ENCODE peak calls at places on chromosomes 16 and 17, in four cellular contexts. G is ascending aorta, S is fibroblast of mammary gland, I is right atrium auricular region. B is an unnamed sample.

GRCh38 chr17:47884905-47885735 is 10.9 kb upstream of the SP2 start:
- DNase-seq in G (no peak), S (no peak), I (no peak), B (no peak)

GRCh38 chr17:60141111-60142018 is 8.4 kb upstream of the CA4 start:
- DNase-seq in G (no peak), S (no peak), I (no peak), B (peak; percentile 88)

GRCh38 chr16:28494141-28494851 is at the start of gene APOBR:
- DNase-seq in G (peak; percentile 83), S (no peak), I (no peak), B (no peak)

GRCh38 chr16:58212824-58213655 is 15.1 kb upstream of the CSNK2A2 start:
- DNase-seq in G (no peak), S (no peak), I (no peak), B (peak; percentile 83)

GRCh38 chr16:81436381-81436780 is 8.2 kb upstream of the CMIP start:
- DNase-seq in G (no peak), S (no peak), I (no peak), B (no peak)

GRCh38 chr17:55116440-55116914 is 147.9 kb downstream of the STXBP4 start:
- DNase-seq in G (no peak), S (no peak), I (no peak), B (no peak)

GRCh38 chr17:66304304-66305174 is 2.1 kb downstream of the PRKCA start:
- DNase-seq in G (no peak), S (no peak), I (no peak), B (no peak)

GRCh38 chr16:22661161-22661647 is 150.5 kb downstream of the NPIPB5 start:
- DNase-seq in G (peak; percentile 52), S (no peak), I (no peak), B (no peak)

GRCh38 chr17:60169921-60170817 is 20.4 kb downstream of the CA4 start:
- DNase-seq in G (no peak), S (peak; percentile 57), I (no peak), B (no peak)

GRCh38 chr16:69514366-69514765 is 51.4 kb upstream of the NFAT5 start:
- DNase-seq in G (no peak), S (no peak), I (no peak), B (peak; percentile 30)

GRCh38 chr16:25270577-25270976 is 12.9 kb upstream of the ZKSCAN2 start:
- DNase-seq in G (no peak), S (no peak), I (no peak), B (no peak)

GRCh38 chr16:287298-287811 is 4.4 kb downstream of the PDIA2 start:
- DNase-seq in G (no peak), S (no peak), I (no peak), B (peak; percentile 27)

GRCh38 chr16:1789643-1790045 is 3.9 kb downstream of the IGFALS start:
- DNase-seq in G (peak; percentile 55), S (no peak), I (no peak), B (no peak)

GRCh38 chr16:23082161-23082788 is 67.0 kb downstream of the USP31 start:
- DNase-seq in G (no peak), S (no peak), I (no peak), B (no peak)

GRCh38 chr16:73140944-73141343 is 93.0 kb upstream of the ZFHX3 start:
- DNase-seq in G (no peak), S (no peak), I (no peak), B (peak; percentile 91)

GRCh38 chr16:73143681-73144370 is 95.9 kb upstream of the ZFHX3 start:
- DNase-seq in G (no peak), S (peak; percentile 31), I (no peak), B (no peak)

GRCh38 chr16:73142995-73143394 is 95.1 kb upstream of the ZFHX3 start:
- DNase-seq in G (no peak), S (no peak), I (no peak), B (no peak)

GRCh38 chr16:73145166-73145565 is 97.2 kb upstream of the ZFHX3 start:
- DNase-seq in G (no peak), S (no peak), I (no peak), B (no peak)

DNA sequence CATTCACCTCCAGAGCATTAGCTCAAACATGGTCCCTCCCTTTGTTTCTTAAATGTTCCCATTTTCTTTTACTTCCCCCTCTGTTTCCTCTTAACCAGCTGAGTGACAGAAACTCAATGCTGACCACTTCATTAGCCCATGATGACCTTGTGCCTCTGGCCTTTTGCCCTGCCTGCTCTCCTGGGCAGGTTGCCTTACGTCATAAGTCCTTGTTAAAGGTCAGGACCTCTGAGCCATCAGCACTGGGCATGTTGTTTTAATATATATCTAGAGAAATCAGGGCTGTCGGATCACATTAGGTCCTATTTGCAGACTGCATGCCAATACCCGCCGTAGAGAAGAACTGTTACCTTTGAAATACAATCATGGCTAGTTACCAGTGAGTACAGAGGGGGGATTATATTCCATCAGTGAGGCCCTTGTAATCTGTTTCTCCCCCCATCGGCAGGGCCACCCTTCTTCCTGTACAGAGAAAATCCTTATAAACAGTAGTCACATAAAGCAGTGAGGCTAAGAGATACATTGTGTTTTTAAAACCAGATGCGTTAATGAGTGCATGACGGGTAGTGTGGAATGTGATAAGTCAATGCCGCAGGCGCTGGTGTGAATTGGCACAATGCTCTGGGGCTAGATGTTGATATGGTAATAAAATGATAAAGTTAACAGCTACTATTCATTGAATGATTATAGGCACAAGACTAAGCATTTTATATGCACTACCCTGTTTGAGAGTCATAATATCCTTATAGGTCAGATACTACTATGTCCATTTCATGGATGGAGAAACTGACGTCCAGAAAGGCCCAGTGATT is 94.3 kb upstream of the ZFHX3 start:
- DNase-seq in G (no peak), S (no peak), I (no peak), B (no peak)
- H3K4me3 ChIP-seq in G (peak overlapping the region; percentile 47), S (no peak overlapping the region), I (no peak overlapping the region), B (no peak overlapping the region)

GRCh38 chr17:42112552-42113176 is at the start of gene DHX58:
- DNase-seq in G (peak; percentile 88), S (peak; percentile 82), I (peak; percentile 84), B (peak; percentile 79)

GRCh38 chr17:42111265-42111636 is 1.3 kb downstream of the DHX58 start:
- DNase-seq in G (no peak), S (no peak), I (no peak), B (no peak)

GRCh38 chr17:42110301-42111264 is 1.9 kb downstream of the DHX58 start:
- DNase-seq in G (no peak), S (no peak), I (no peak), B (no peak)

GRCh38 chr17:42113293-42114069 is 967 bp upstream of the DHX58 start:
- DNase-seq in G (no peak), S (no peak), I (no peak), B (no peak)

DNA sequence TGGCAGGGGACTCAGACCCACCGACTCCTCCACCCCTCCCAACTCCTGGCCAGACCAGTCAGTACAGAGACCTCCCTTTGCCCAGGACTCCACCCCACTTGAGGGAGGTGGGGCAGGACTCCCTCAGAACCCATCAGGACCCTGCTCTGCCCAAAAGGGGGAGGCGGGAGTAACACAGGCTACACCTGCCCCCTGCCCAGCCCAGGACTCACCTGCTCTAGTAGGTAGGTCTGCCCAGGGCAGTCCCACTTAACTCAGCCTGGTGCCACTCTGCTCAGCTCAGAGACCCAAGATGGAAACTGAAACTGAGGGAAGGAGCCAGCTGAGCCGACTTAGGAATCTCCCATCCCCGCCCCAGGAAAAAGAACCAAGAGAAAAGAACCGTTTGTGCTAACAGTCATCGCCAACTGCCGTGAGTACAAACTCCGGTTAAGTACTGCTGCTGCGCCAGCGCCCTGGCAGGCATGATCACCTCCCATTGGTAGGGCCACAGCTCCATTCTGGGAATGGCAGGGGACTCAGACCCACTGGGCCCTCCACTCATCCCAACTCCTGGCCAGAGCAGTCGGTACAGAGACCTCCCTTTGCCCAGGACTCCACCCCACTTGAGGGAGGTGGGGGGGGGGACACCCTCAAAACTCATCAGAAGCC is 488 bp downstream of the DHX58 start:
- DNase-seq in G (no peak), S (peak; percentile 53), I (no peak), B (peak; percentile 23)
- H3K4me3 ChIP-seq in G (peak overlapping the region; percentile 70), S (peak overlapping the region; percentile 49), I (peak overlapping the region; percentile 50), B (no peak overlapping the region)

DNA sequence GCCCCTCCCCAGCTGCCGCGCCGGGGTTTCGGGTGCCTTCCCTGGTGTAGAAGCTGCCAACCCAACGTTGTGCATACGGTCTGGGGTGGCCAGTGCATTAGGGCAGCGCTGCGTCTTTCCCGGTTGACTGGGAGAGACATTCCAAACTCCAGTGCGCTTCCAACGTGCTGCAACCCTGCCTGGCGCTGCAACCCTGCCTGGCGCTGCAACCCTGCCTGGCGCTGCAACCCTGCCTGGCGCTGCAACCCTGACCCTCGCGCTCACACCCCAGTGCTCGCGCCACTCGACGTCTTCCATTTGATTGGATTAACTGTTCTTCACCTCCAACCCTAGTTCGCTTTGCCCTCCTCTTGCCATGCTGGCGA is 488 bp upstream of the HAP1 start:
- DNase-seq in G (no peak), S (no peak), I (no peak), B (no peak)
- H3K4me3 ChIP-seq in G (peak overlapping the region; percentile 52), S (no peak overlapping the region), I (peak overlapping the region; percentile 34), B (peak overlapping the region; percentile 13)

DNA sequence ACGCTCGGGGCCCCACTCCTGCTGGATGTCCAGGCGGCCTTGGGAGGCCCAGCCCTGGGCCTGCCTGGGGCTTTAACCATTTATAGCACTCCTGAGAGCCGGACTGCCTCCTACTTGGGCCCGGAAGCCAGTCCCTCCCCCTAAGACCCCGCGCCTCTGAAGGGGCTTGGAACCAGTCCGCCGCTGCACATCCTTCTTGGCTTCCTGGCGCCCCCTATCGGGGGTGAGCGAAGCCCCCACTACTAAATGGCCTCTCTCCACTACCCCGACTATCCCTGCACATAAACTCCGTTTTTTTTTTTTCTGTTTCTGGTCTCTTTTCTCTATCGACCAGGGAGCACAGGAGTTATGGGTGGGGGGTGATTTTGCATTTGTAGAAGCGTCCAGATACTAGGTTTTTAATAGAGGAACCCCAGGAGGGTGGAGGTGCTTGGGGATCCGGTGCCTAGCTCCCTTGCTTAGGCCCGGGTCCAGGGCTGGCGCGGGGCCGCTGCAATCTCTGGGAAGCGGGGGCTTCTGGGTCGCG is 633 bp upstream of the NOL3 start:
- DNase-seq in G (no peak), S (no peak), I (no peak), B (peak; percentile 30)
- H3K4me3 ChIP-seq in G (peak overlapping the region; percentile 57), S (peak overlapping the region; percentile 48), I (peak overlapping the region; percentile 45), B (no peak overlapping the region)

GRCh38 chr17:78132086-78132676 is 1.6 kb downstream of the TMC8 start:
- DNase-seq in G (no peak), S (no peak), I (no peak), B (peak; percentile 45)
- H3K4me3 ChIP-seq in G (no peak overlapping the region), S (no peak overlapping the region), I (no peak overlapping the region), B (no peak overlapping the region)

GRCh38 chr17:46796524-46796923 is 22.0 kb downstream of the WNT3 start:
- DNase-seq in G (no peak), S (no peak), I (no peak), B (no peak)
- H3K4me3 ChIP-seq in G (no peak overlapping the region), S (no peak overlapping the region), I (no peak overlapping the region), B (no peak overlapping the region)

GRCh38 chr16:50550035-50550434 is 1.8 kb downstream of the NKD1 start:
- DNase-seq in G (peak; percentile 75), S (no peak), I (no peak), B (no peak)
- H3K4me3 ChIP-seq in G (peak overlapping the region; percentile 67), S (no peak overlapping the region), I (no peak overlapping the region), B (no peak overlapping the region)